ENCODE peak calls at places on chromosomes 11 and 22, in nine cellular contexts. L, Z, T, I, J, Y, H, G and F are unnamed samples.

GRCh38 chr11:6307879-6308278 is 12.4 kb downstream of the CAVIN3 start:
- DNase-seq in L (no peak), Z (no peak), T (no peak), I (no peak), J (no peak), Y (no peak), H (peak), G (no peak), F (no peak)

GRCh38 chr11:109320595-109320994 is 101.4 kb upstream of the C11orf87 start:
- DNase-seq in L (no peak), Z (no peak), T (no peak), I (no peak), J (no peak), Y (no peak), H (peak), G (no peak), F (no peak)

GRCh38 chr22:27648853-27649252 is 152.7 kb downstream of the MN1 start:
- DNase-seq in L (no peak), Z (no peak), T (no peak), I (no peak), J (no peak), Y (no peak), H (no peak), G (no peak), F (no peak)

GRCh38 chr11:7964873-7965272 is 374 bp downstream of the NLRP10 start:
- DNase-seq in L (no peak), Z (no peak), T (no peak), I (no peak), J (no peak), Y (no peak), H (peak), G (no peak), F (no peak)

GRCh38 chr22:42883121-42883520 is 26.0 kb upstream of the ARFGAP3 start:
- DNase-seq in L (no peak), Z (no peak), T (no peak), I (peak), J (no peak), Y (no peak), H (no peak), G (no peak), F (no peak)

GRCh38 chr22:31154975-31155374 is 5.0 kb upstream of the RNF185 start:
- DNase-seq in L (no peak), Z (no peak), T (no peak), I (no peak), J (no peak), Y (no peak), H (no peak), G (no peak), F (no peak)

GRCh38 chr11:17951685-17952388 is 61.0 kb downstream of the SERGEF start:
- DNase-seq in L (no peak), Z (no peak), T (no peak), I (no peak), J (no peak), Y (no peak), H (no peak), G (no peak), F (no peak)

GRCh38 chr22:29014301-29014700 is 47.3 kb downstream of the C22orf31 start:
- DNase-seq in L (no peak), Z (no peak), T (peak), I (no peak), J (no peak), Y (no peak), H (no peak), G (no peak), F (no peak)

GRCh38 chr11:81673001-81673400 is 1060.7 kb downstream of the FAM181B start:
- DNase-seq in L (no peak), Z (no peak), T (no peak), I (no peak), J (no peak), Y (no peak), H (peak), G (no peak), F (no peak)

GRCh38 chr11:57399221-57399620 is 8.8 kb upstream of the PRG2 start:
- DNase-seq in L (no peak), Z (no peak), T (no peak), I (no peak), J (no peak), Y (no peak), H (peak), G (no peak), F (no peak)

GRCh38 chr22:16866167-16866566 is 41.0 kb upstream of the XKR3 start:
- DNase-seq in L (no peak), Z (no peak), T (no peak), I (no peak), J (no peak), Y (no peak), H (no peak), G (no peak), F (no peak)

GRCh38 chr22:27804016-27804415 is 2.5 kb upstream of the MN1 start:
- DNase-seq in L (no peak), Z (no peak), T (no peak), I (no peak), J (no peak), Y (no peak), H (no peak), G (no peak), F (no peak)

GRCh38 chr11:66221012-66221411 is 47.4 kb upstream of the RAB1B start:
- DNase-seq in L (peak), Z (no peak), T (no peak), I (no peak), J (no peak), Y (peak), H (no peak), G (peak), F (no peak)

GRCh38 chr22:49204599-49205214 is 623.0 kb downstream of the BRD1 start:
- DNase-seq in L (peak), Z (no peak), T (no peak), I (no peak), J (no peak), Y (peak), H (no peak), G (no peak), F (no peak)

GRCh38 chr11:95835768-95836488 is 45.6 kb downstream of the CEP57 start:
- DNase-seq in L (peak), Z (peak), T (peak), I (peak), J (peak), Y (peak), H (peak), G (no peak), F (peak)

GRCh38 chr11:86182976-86183584 is 61.5 kb upstream of the EED start:
- DNase-seq in L (no peak), Z (no peak), T (no peak), I (peak), J (no peak), Y (no peak), H (peak), G (no peak), F (no peak)

GRCh38 chr11:110531056-110531756 is 101.5 kb downstream of the FDX1 start:
- DNase-seq in L (no peak), Z (no peak), T (peak), I (no peak), J (no peak), Y (no peak), H (peak), G (no peak), F (no peak)

GRCh38 chr22:41619979-41620645 is 731 bp downstream of the DESI1 start:
- DNase-seq in L (peak), Z (no peak), T (peak), I (peak), J (peak), Y (peak), H (no peak), G (peak), F (peak)

GRCh38 chr22:49284389-49284788 is 543.3 kb downstream of the BRD1 start:
- DNase-seq in L (no peak), Z (no peak), T (no peak), I (no peak), J (no peak), Y (no peak), H (no peak), G (no peak), F (no peak)

GRCh38 chr11:125155767-125156166 is 8.8 kb upstream of the PKNOX2 start:
- DNase-seq in L (no peak), Z (no peak), T (no peak), I (no peak), J (no peak), Y (no peak), H (no peak), G (no peak), F (no peak)

GRCh38 chr11:69510471-69511357 is 29.3 kb downstream of the LINC01488 start:
- DNase-seq in L (no peak), Z (no peak), T (no peak), I (no peak), J (no peak), Y (no peak), H (peak), G (peak), F (no peak)

GRCh38 chr22:32413715-32414114 is 1.7 kb upstream of the RTCB start:
- DNase-seq in L (no peak), Z (peak), T (peak), I (no peak), J (no peak), Y (no peak), H (peak), G (no peak), F (no peak)

GRCh38 chr22:32411388-32411787 is 659 bp downstream of the RTCB start:
- DNase-seq in L (no peak), Z (no peak), T (no peak), I (peak), J (no peak), Y (no peak), H (peak), G (no peak), F (no peak)

GRCh38 chr22:32409977-32410376 is 2.1 kb downstream of the RTCB start:
- DNase-seq in L (no peak), Z (no peak), T (no peak), I (peak), J (no peak), Y (no peak), H (no peak), G (no peak), F (no peak)

GRCh38 chr22:32410459-32410858 is 1.6 kb downstream of the RTCB start:
- DNase-seq in L (no peak), Z (no peak), T (no peak), I (no peak), J (no peak), Y (no peak), H (no peak), G (no peak), F (no peak)

GRCh38 chr22:32411829-32412592 is at the start of gene RTCB:
- DNase-seq in L (peak), Z (peak), T (peak), I (peak), J (peak), Y (peak), H (peak), G (peak), F (peak)
- H3K27ac ChIP-seq in L (peak), Z (peak), T (peak), I (peak), J (peak), Y (peak), H (peak), G (peak), F (peak)

DNA sequence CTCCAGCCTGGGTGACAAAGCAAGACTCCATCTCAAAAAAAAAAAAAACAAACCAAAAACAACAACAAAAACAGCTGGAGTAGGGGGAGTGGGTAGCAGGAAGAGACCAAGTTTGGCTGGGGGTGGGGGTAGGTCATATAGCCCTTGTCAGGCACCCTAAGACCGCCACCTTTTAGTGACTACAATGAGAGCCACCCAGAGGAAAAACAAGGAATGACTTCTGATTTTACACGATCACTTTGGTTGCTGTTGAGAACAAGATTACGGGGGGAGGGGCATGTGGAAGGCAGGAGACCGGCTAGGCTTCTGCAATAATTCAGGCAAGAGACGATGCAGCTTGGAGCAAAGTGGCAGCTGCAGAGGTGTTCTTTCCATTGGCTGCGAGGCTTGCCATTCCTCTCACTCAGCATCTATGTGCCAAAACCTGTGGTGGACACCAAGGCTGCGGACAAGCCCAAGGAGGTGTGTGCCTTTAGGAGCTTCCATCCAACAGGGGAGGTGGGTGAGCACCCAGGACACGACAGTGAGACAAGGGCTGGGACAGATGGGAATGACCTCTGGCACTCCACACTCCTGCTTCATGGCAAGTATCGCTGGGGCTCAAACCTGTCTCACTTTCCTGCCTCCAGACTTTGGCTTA is 1.7 kb downstream of the RPS19BP1 start:
- DNase-seq in L (no peak), Z (no peak), T (peak), I (peak), J (no peak), Y (no peak), H (no peak), G (no peak), F (no peak)
- TF ChIP-seq CTCF in L (peak), Z (no peak), T (peak), I (no peak), J (no peak), Y (peak), H (peak), G (peak), F (no peak)

DNA sequence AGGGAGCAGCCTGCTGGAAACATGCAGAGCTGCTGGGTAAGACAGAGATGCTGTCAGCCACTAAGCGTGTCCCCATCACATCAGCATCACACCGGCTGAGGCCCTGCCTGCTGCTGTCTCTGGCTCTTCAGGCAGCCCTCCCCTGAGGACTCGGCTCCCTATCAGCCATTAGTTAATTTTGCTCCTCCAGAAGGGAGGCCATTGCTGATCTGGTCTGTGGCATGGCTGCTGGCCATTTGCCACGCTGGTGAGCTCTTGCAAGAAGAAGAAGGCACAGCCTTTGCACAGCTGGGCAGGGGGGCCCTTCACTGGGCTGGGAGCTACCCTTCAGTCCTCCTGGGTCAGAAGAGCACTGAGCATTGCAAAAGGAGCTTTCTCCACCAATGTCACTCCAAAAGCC is 131.2 kb upstream of the PARVA start:
- DNase-seq in L (no peak), Z (no peak), T (no peak), I (no peak), J (no peak), Y (no peak), H (no peak), G (no peak), F (no peak)
- H3K27ac ChIP-seq in L (peak), Z (no peak), T (peak), I (no peak), J (peak), Y (peak), H (no peak), G (peak), F (no peak)

DNA sequence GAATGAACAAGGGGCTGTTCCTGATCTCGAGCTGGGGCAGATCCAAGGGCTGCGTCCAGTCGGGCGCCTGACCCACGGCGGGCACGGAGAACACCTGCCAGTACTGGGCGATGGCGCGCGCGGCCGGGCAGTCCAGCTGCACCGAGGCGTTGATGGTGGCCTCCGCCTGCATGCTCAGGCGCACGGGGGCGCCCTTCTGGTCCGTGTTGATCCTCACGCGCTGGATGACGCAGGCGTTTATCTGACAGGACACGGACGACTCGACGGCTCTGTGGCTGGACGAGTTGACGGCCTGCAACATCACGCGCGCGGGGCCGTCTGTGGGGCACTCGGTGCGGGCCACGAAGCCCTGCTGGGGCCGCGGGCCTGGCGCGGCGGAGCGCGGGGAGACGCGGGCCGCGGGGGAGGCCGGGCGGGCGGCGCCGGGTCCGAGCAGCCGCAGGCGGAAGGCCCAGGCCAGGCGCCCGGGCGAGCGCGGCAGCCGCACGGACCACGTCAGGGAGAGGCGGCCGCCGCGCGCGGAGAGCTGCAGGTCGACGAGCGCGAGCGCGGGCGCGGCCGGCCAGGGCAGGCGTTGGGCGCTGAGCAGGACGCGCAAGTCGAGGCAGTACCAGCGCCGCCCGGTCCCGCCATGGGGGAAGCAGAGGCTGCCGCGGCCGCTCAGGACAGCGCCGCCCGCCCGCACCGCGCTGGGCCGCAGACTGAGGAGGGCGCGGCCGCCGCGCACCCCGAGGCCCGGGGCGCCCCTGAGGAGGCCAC is 515 bp downstream of the PKDREJ start:
- DNase-seq in L (peak), Z (no peak), T (peak), I (peak), J (peak), Y (peak), H (peak), G (peak), F (no peak)
- TF ChIP-seq CTCF in L (peak), Z (no peak), T (peak), I (no peak), J (peak), Y (no peak), H (no peak), G (peak), F (no peak)

DNA sequence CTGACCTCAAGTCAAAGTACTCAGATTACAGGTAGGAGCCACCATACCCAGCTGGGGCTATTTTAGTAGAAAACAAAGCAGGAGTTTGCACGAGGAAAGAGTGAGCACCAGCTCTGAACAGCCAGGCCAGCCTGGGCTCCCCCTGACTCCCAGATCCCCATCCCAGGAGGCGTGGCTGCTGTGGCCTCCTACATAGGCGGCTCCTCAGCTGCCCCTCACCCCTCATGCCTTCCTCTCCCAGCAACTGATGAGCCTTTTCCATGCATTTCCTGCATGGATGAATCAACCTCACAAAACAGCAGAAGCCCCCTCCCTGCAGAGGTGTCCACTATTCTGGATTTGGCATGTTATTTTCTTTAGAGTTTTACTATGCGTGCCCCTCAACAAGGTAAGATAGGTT is 10.5 kb upstream of the FLRT1 start:
- DNase-seq in L (no peak), Z (no peak), T (peak), I (no peak), J (no peak), Y (no peak), H (no peak), G (no peak), F (no peak)
- H3K27ac ChIP-seq in L (no peak), Z (no peak), T (no peak), I (no peak), J (no peak), Y (no peak), H (no peak), G (no peak), F (no peak)